ENCODE peak calls at places on chromosomes 7 and 10, in eight cellular contexts. One of them, this sample, is unnamed.

GRCh38 chr10:31261502-31262311 is 57.3 kb upstream of the ZEB1 start:
- ATAC-seq in heart right ventricle: peak; percentile 46
- ATAC-seq in upper lobe of left lung: peak; percentile 58
- ATAC-seq in lung: no peak
- ATAC-seq in PC-3: peak; percentile 89
- ATAC-seq in body of pancreas: no peak
- ATAC-seq in HepG2: no peak
- ATAC-seq in Panc1: no peak
- ATAC-seq in this sample: no peak

GRCh38 chr10:107025676-107026075 is 138.8 kb downstream of the SORCS1 start:
- ATAC-seq in body of pancreas: no peak
- ATAC-seq in heart right ventricle: no peak
- ATAC-seq in PC-3: no peak
- ATAC-seq in upper lobe of left lung: no peak
- ATAC-seq in lung: no peak
- ATAC-seq in Panc1: no peak
- ATAC-seq in HepG2: no peak
- ATAC-seq in this sample: no peak

GRCh38 chr7:50266893-50267386 is 37.6 kb upstream of the IKZF1 start:
- ATAC-seq in body of pancreas: no peak
- ATAC-seq in HepG2: no peak
- ATAC-seq in Panc1: no peak
- ATAC-seq in PC-3: no peak
- ATAC-seq in upper lobe of left lung: peak; percentile 63
- ATAC-seq in lung: peak; percentile 17
- ATAC-seq in heart right ventricle: peak; percentile 42
- ATAC-seq in this sample: no peak

GRCh38 chr10:102620615-102621417 is 23.5 kb upstream of the TRIM8 start:
- ATAC-seq in upper lobe of left lung: no peak
- ATAC-seq in lung: no peak
- ATAC-seq in PC-3: no peak
- ATAC-seq in HepG2: no peak
- ATAC-seq in heart right ventricle: peak; percentile 54
- ATAC-seq in Panc1: no peak
- ATAC-seq in body of pancreas: no peak
- ATAC-seq in this sample: no peak

GRCh38 chr7:75739796-75740672 is 1.3 kb upstream of the HIP1 start:
- ATAC-seq in body of pancreas: no peak
- ATAC-seq in upper lobe of left lung: no peak
- ATAC-seq in PC-3: no peak
- ATAC-seq in heart right ventricle: peak; percentile 1
- ATAC-seq in lung: no peak
- ATAC-seq in HepG2: no peak
- ATAC-seq in Panc1: no peak
- ATAC-seq in this sample: no peak

GRCh38 chr10:3452234-3452633 is 279.7 kb upstream of the PITRM1 start:
- ATAC-seq in Panc1: peak; percentile 53
- ATAC-seq in PC-3: peak; percentile 62
- ATAC-seq in heart right ventricle: peak; percentile 88
- ATAC-seq in lung: peak; percentile 76
- ATAC-seq in HepG2: no peak
- ATAC-seq in upper lobe of left lung: peak; percentile 74
- ATAC-seq in body of pancreas: peak; percentile 52
- ATAC-seq in this sample: peak; percentile 48

GRCh38 chr7:114997487-114998404 is 75.9 kb downstream of the MDFIC start:
- ATAC-seq in body of pancreas: no peak
- ATAC-seq in PC-3: peak; percentile 84
- ATAC-seq in lung: no peak
- ATAC-seq in upper lobe of left lung: no peak
- ATAC-seq in Panc1: no peak
- ATAC-seq in HepG2: no peak
- ATAC-seq in heart right ventricle: no peak
- ATAC-seq in this sample: no peak

GRCh38 chr10:86753056-86753455 is 3.4 kb upstream of the BMPR1A start:
- ATAC-seq in lung: no peak
- ATAC-seq in HepG2: no peak
- ATAC-seq in body of pancreas: no peak
- ATAC-seq in PC-3: no peak
- ATAC-seq in Panc1: no peak
- ATAC-seq in upper lobe of left lung: no peak
- ATAC-seq in heart right ventricle: no peak
- ATAC-seq in this sample: no peak

GRCh38 chr7:26061340-26062239 is 90.4 kb upstream of the NFE2L3 start:
- ATAC-seq in lung: peak; percentile 58
- ATAC-seq in Panc1: peak; percentile 94
- ATAC-seq in upper lobe of left lung: peak; percentile 84
- ATAC-seq in HepG2: peak; percentile 87
- ATAC-seq in body of pancreas: peak; percentile 93
- ATAC-seq in PC-3: peak; percentile 93
- ATAC-seq in heart right ventricle: no peak
- ATAC-seq in this sample: peak; percentile 51

GRCh38 chr10:76968483-76968882 is 669.1 kb downstream of the KCNMA1 start:
- ATAC-seq in HepG2: no peak
- ATAC-seq in heart right ventricle: no peak
- ATAC-seq in body of pancreas: no peak
- ATAC-seq in lung: no peak
- ATAC-seq in upper lobe of left lung: no peak
- ATAC-seq in Panc1: no peak
- ATAC-seq in PC-3: peak; percentile 70
- ATAC-seq in this sample: no peak

GRCh38 chr10:87750001-87750651 is 67.9 kb downstream of the ATAD1 start:
- ATAC-seq in PC-3: no peak
- ATAC-seq in Panc1: peak; percentile 33
- ATAC-seq in lung: no peak
- ATAC-seq in body of pancreas: no peak
- ATAC-seq in heart right ventricle: no peak
- ATAC-seq in upper lobe of left lung: no peak
- ATAC-seq in HepG2: peak; percentile 29
- ATAC-seq in this sample: peak; percentile 19

GRCh38 chr10:77444041-77444440 is 193.6 kb downstream of the KCNMA1 start:
- ATAC-seq in Panc1: no peak
- ATAC-seq in lung: no peak
- ATAC-seq in heart right ventricle: no peak
- ATAC-seq in upper lobe of left lung: no peak
- ATAC-seq in body of pancreas: no peak
- ATAC-seq in PC-3: no peak
- ATAC-seq in HepG2: no peak
- ATAC-seq in this sample: no peak

GRCh38 chr7:12297709-12298108 is 86.6 kb downstream of the TMEM106B start:
- ATAC-seq in PC-3: peak; percentile 95
- ATAC-seq in body of pancreas: no peak
- ATAC-seq in lung: no peak
- ATAC-seq in HepG2: no peak
- ATAC-seq in Panc1: no peak
- ATAC-seq in heart right ventricle: no peak
- ATAC-seq in upper lobe of left lung: no peak
- ATAC-seq in this sample: no peak

GRCh38 chr7:4765776-4766490 is 9.5 kb upstream of the AP5Z1 start:
- ATAC-seq in body of pancreas: no peak
- ATAC-seq in PC-3: no peak
- ATAC-seq in lung: no peak
- ATAC-seq in HepG2: peak; percentile 13
- ATAC-seq in upper lobe of left lung: no peak
- ATAC-seq in Panc1: no peak
- ATAC-seq in heart right ventricle: no peak
- ATAC-seq in this sample: no peak
- TF ChIP-seq CTCF in body of pancreas: no peak
- TF ChIP-seq CTCF in PC-3: peak; percentile 28
- TF ChIP-seq CTCF in lung: no peak
- TF ChIP-seq CTCF in HepG2: peak; percentile 43
- TF ChIP-seq CTCF in upper lobe of left lung: no peak
- TF ChIP-seq CTCF in Panc1: no peak
- TF ChIP-seq CTCF in heart right ventricle: peak; percentile 19
- TF ChIP-seq CTCF in this sample: peak; percentile 34

DNA sequence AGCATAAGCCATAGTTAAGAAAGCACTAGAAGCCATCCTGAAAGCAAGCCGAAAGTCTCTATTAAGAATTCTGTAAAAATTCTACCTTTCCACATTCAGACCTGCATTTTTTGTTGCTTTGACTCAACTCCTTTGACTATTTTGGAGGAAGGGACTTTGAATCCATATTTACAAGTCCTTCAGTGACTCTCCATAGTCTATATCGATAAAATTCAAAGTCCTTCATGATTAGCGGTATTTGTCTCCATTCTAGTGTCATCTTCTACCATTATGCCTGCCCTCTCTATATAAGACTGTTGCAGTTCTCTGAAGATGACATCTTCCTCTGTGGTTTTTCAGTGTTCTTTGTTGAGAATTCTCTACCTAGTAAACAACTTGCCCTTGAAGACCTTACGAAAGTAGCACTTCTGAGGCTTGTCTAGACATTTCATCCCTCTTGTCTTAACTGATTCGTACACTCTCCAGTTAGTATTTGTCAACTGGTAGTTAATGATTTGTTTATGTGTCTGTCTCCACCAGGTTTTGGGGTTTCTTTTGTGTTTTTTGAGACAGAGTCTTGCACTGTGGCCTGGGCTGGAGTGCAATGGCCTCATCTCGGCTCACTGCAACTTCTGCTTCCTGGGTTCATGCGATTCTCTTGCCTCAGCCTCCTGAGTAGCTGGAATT is 1.7 kb downstream of the CCSER2 start:
- ATAC-seq in upper lobe of left lung: no peak
- ATAC-seq in PC-3: no peak
- ATAC-seq in body of pancreas: no peak
- ATAC-seq in lung: no peak
- ATAC-seq in HepG2: no peak
- ATAC-seq in Panc1: no peak
- ATAC-seq in heart right ventricle: no peak
- ATAC-seq in this sample: no peak
- H3K4me3 ChIP-seq in upper lobe of left lung: peak overlapping the region; percentile 96
- H3K4me3 ChIP-seq in PC-3: peak overlapping the region; percentile 96
- H3K4me3 ChIP-seq in body of pancreas: no peak overlapping the region
- H3K4me3 ChIP-seq in lung: no peak overlapping the region
- H3K4me3 ChIP-seq in HepG2: peak overlapping the region; percentile 81
- H3K4me3 ChIP-seq in Panc1: peak overlapping the region; percentile 82
- H3K4me3 ChIP-seq in heart right ventricle: no peak overlapping the region
- H3K4me3 ChIP-seq in this sample: no peak overlapping the region

DNA sequence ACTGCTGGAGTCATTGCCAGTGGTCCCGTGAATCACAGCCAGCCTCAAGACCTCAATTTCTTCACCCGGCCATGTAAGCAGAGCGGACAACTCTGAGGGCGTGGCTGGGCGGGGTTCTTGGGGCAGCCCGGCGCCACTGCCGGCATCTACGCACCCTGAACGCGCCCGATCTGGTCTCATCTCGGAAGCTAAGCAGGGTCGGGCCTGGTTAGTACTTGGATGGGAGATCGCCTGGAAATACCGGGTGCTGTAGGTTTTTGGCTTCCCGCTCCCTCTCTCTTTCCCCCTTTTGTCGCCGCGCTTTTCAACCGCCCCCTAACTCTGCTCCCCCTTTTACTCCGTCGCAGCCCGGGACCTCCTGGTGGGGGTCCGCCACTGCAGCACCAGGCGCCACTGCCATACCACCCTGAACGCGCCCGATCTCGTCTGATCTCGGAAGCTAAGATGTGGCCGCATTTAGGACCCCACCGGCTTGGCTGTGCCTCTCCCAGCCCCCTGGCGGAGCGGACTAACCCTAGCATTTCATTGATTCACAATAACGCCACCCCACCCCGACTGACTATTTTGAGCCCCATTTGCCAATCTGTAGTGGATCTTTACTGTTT is 25.3 kb downstream of the GARIN1A start:
- ATAC-seq in HepG2: peak; percentile 66
- ATAC-seq in body of pancreas: peak; percentile 50
- ATAC-seq in heart right ventricle: peak; percentile 72
- ATAC-seq in upper lobe of left lung: peak; percentile 83
- ATAC-seq in lung: peak; percentile 33
- ATAC-seq in PC-3: no peak
- ATAC-seq in Panc1: peak; percentile 95
- ATAC-seq in this sample: peak; percentile 60
- TF ChIP-seq CTCF in HepG2: no peak
- TF ChIP-seq CTCF in body of pancreas: no peak
- TF ChIP-seq CTCF in heart right ventricle: peak; percentile 10
- TF ChIP-seq CTCF in upper lobe of left lung: no peak
- TF ChIP-seq CTCF in lung: no peak
- TF ChIP-seq CTCF in PC-3: no peak
- TF ChIP-seq CTCF in Panc1: peak; percentile 67
- TF ChIP-seq CTCF in this sample: no peak

GRCh38 chr10:28432210-28432676 is 100.7 kb upstream of the WAC start:
- ATAC-seq in PC-3: peak; percentile 78
- ATAC-seq in body of pancreas: peak; percentile 92
- ATAC-seq in heart right ventricle: peak; percentile 86
- ATAC-seq in Panc1: peak; percentile 89
- ATAC-seq in upper lobe of left lung: peak; percentile 97
- ATAC-seq in HepG2: peak; percentile 80
- ATAC-seq in lung: peak; percentile 92
- ATAC-seq in this sample: peak; percentile 69
- H3K4me3 ChIP-seq in PC-3: no peak overlapping the region
- H3K4me3 ChIP-seq in body of pancreas: no peak overlapping the region
- H3K4me3 ChIP-seq in heart right ventricle: no peak overlapping the region
- H3K4me3 ChIP-seq in Panc1: peak overlapping the region; percentile 23
- H3K4me3 ChIP-seq in upper lobe of left lung: no peak overlapping the region
- H3K4me3 ChIP-seq in HepG2: no peak overlapping the region
- H3K4me3 ChIP-seq in lung: no peak overlapping the region
- H3K4me3 ChIP-seq in this sample: no peak overlapping the region

DNA sequence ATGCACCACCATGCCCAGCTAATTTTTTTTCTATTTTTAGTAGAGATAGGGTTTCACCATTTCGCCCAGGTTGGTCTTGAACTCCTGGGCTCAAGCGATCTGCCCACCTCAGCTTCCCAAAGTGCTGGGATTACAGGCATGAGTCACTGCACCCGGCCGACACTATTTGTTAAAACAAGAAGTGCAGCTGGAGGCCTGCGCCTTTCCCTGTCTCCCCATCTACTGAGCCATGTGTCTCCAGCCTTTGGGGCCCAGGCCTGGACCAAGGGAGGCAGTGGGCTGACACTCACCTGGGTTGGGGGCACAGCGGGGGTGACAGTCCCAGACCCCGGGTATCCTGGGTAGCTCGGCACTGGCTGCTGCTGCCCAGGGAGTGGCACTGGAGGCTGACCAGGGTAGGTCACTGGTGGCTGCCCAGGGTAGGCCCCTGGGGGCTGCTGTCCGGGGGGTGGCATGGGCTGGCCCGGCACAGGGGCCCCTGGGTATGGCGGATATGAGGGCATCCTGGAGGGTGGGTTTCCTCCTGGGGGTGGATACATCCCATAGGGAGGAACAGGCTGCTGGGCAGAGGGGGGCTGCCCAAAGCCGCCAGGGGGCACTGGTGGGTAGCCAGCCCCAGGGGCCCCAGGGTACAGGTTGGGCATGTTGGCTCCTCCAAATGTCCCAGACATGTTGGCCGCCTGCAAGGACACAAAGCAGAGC is 36.3 kb downstream of the PLAC9 start:
- ATAC-seq in body of pancreas: peak; percentile 70
- ATAC-seq in HepG2: peak; percentile 75
- ATAC-seq in upper lobe of left lung: peak; percentile 9
- ATAC-seq in Panc1: peak; percentile 12
- ATAC-seq in heart right ventricle: no peak
- ATAC-seq in PC-3: no peak
- ATAC-seq in lung: no peak
- ATAC-seq in this sample: no peak
- TF ChIP-seq CTCF in body of pancreas: peak; percentile 30
- TF ChIP-seq CTCF in HepG2: peak; percentile 60
- TF ChIP-seq CTCF in upper lobe of left lung: no peak
- TF ChIP-seq CTCF in Panc1: no peak
- TF ChIP-seq CTCF in heart right ventricle: peak; percentile 17
- TF ChIP-seq CTCF in PC-3: peak; percentile 89
- TF ChIP-seq CTCF in lung: no peak
- TF ChIP-seq CTCF in this sample: no peak